ENCODE peak calls at places on chromosomes 13 and 19, in six cellular contexts. U is GM12891, Q is H1, M is K562, O is GM12878, E is HepG2. Y is an unnamed sample.

GRCh38 chr19:10206226-10206873 is 11.6 kb upstream of the DNMT1 start:
- DNase-seq in E (peak), U (no peak), Q (no peak), O (no peak), M (no peak), Y (no peak)

GRCh38 chr13:107999751-108000150 is 215.6 kb downstream of the LIG4 start:
- DNase-seq in O (no peak), Q (no peak), E (no peak), U (no peak), M (peak), Y (no peak)

GRCh38 chr13:109971006-109971744 is 184.8 kb upstream of the IRS2 start:
- DNase-seq in O (no peak), Q (no peak), E (no peak), U (no peak), M (no peak), Y (no peak)

GRCh38 chr19:8004723-8005513 is 523 bp downstream of the ELAVL1 start:
- DNase-seq in U (no peak), M (peak), Q (no peak), O (no peak), E (no peak), Y (no peak)

GRCh38 chr19:11387154-11388034 is 3.3 kb upstream of the EPOR start:
- DNase-seq in O (no peak), E (peak), U (no peak), M (no peak), Q (no peak), Y (no peak)

GRCh38 chr19:33720691-33721682 is 75.7 kb upstream of the KCTD15 start:
- DNase-seq in M (peak), E (peak), U (no peak), Q (no peak), O (no peak), Y (no peak)

GRCh38 chr19:3336680-3337523 is 29.5 kb upstream of the NFIC start:
- DNase-seq in E (peak), O (no peak), M (no peak), U (no peak), Q (no peak), Y (no peak)

GRCh38 chr19:6238256-6238642 is 41.5 kb downstream of the MLLT1 start:
- DNase-seq in M (peak), U (peak), Q (no peak), O (no peak), E (no peak), Y (peak)

GRCh38 chr19:31262673-31263308 is 86.4 kb downstream of the TSHZ3 start:
- DNase-seq in E (no peak), O (no peak), U (no peak), Q (no peak), M (no peak), Y (no peak)
- TF ChIP-seq TAF1 in E (no peak), O (no peak), U (no peak), Q (no peak), M (no peak), Y (no peak)

GRCh38 chr13:80284290-80284689 is 56.6 kb downstream of the SPRY2 start:
- DNase-seq in M (no peak), U (no peak), O (no peak), E (no peak), Q (no peak), Y (no peak)
- TF ChIP-seq POLR2A in M (no peak), U (no peak), O (no peak), E (no peak), Q (no peak), Y (no peak)

DNA sequence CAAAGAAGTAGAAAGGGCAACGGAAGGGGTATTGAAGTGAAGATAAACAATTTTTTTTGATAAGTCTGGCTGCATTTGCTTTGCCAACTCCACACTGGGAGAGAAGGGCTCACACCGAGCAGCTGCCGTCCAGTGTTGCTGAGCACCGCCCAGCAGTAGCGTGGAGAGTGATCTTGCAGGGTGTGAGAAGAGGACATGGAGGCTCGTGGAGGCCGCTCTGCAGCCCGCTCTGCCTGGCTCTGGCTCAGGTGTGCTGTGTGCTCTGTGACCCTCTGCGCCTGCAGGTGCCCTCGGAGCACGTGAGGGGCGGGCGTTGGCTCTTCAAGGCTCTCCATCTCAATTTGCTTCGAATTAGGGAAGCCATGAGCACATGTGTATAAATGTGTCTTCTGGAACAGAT is 35.9 kb upstream of the TEX29 start:
- DNase-seq in O (no peak), M (no peak), E (no peak), U (no peak), Q (no peak), Y (no peak)
- TF ChIP-seq TAF1 in O (no peak), M (no peak), E (no peak), U (no peak), Q (no peak), Y (no peak)

GRCh38 chr13:39326471-39326870 is 276.5 kb downstream of the LHFPL6 start:
- DNase-seq in E (no peak), M (no peak), U (no peak), O (no peak), Q (no peak), Y (no peak)

GRCh38 chr13:39322836-39323585 is 280.0 kb downstream of the LHFPL6 start:
- DNase-seq in O (no peak), M (no peak), U (no peak), E (no peak), Q (no peak), Y (no peak)

GRCh38 chr13:39324806-39325311 is 278.1 kb downstream of the LHFPL6 start:
- DNase-seq in E (no peak), U (no peak), O (no peak), Q (no peak), M (no peak), Y (no peak)

GRCh38 chr13:39317284-39317683 is 279.0 kb downstream of the NHLRC3 start:
- DNase-seq in U (no peak), Q (no peak), M (no peak), E (no peak), O (no peak), Y (no peak)

DNA sequence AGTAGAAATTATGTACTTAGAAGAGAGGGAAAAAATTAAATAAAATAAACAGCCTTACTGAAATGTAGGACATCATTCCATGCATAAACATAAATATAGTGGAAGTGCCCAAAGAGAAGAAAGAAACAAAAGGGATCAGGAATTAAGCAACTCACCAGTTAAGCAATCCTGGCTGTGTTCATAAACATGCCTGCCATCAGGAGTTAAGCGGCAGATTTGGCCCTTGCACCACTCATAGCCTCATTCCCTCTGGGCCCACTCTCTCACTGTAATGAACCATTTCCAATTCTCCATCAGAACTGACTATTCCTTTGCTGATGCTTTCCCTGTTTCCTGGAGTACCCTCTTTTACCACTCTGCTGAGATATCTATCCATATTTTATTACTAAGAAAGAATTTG is 281.4 kb downstream of the LHFPL6 start:
- DNase-seq in M (no peak), U (no peak), Q (no peak), O (no peak), E (no peak), Y (no peak)
- TF ChIP-seq POLR2A in M (no peak), U (no peak), Q (no peak), O (no peak), E (no peak), Y (no peak)

GRCh38 chr13:32988588-32989256 is 27.5 kb upstream of the KL start:
- DNase-seq in U (no peak), E (no peak), O (no peak), Q (no peak), M (no peak), Y (no peak)
- TF ChIP-seq TAF1 in U (no peak), E (no peak), O (no peak), Q (no peak), M (no peak), Y (no peak)

Y was measured in GM12892.